ENCODE peak calls at places on chromosome 18, in seven cellular contexts. I, Z, T, X, W, C and V are unnamed samples.

GRCh38 chr18:51867767-51868166 is 472.2 kb upstream of the DCC start:
- DNase-seq in I (no peak), Z (peak), T (peak), X (no peak), W (no peak), C (no peak), V (no peak)

GRCh38 chr18:24014062-24014985 is at the start of gene TTC39C:
- DNase-seq in I (peak), Z (peak), T (peak), X (peak), W (peak), C (peak), V (peak)

GRCh38 chr18:59454909-59455727 is 96.1 kb upstream of the LMAN1 start:
- DNase-seq in I (no peak), Z (no peak), T (no peak), X (peak), W (peak), C (no peak), V (no peak)

GRCh38 chr18:62037012-62037742 is 144.4 kb upstream of the RNF152 start:
- DNase-seq in I (no peak), Z (no peak), T (no peak), X (no peak), W (no peak), C (no peak), V (no peak)

GRCh38 chr18:79849328-79850207 is 51.8 kb downstream of the KCNG2 start:
- DNase-seq in I (no peak), Z (no peak), T (no peak), X (no peak), W (no peak), C (no peak), V (no peak)

GRCh38 chr18:45802814-45803492 is 22.5 kb upstream of the SIGLEC15 start:
- DNase-seq in I (peak), Z (peak), T (peak), X (no peak), W (no peak), C (no peak), V (no peak)

GRCh38 chr18:79402209-79402576 is 6.5 kb downstream of the NFATC1 start:
- DNase-seq in I (no peak), Z (no peak), T (no peak), X (no peak), W (no peak), C (no peak), V (no peak)

GRCh38 chr18:44187090-44187489 is 493.6 kb upstream of the SETBP1 start:
- DNase-seq in I (no peak), Z (no peak), T (no peak), X (no peak), W (no peak), C (no peak), V (no peak)

GRCh38 chr18:39454866-39455265 is 1889.3 kb upstream of the CELF4 start:
- DNase-seq in I (no peak), Z (no peak), T (no peak), X (no peak), W (no peak), C (no peak), V (no peak)

GRCh38 chr18:211582-211981 is 53.2 kb downstream of the USP14 start:
- DNase-seq in I (no peak), Z (no peak), T (no peak), X (no peak), W (no peak), C (no peak), V (no peak)

GRCh38 chr18:2086439-2086838 is 484.9 kb downstream of the METTL4 start:
- DNase-seq in I (no peak), Z (no peak), T (no peak), X (no peak), W (no peak), C (no peak), V (no peak)

GRCh38 chr18:78878335-78878734 is 101.3 kb upstream of the SALL3 start:
- DNase-seq in I (no peak), Z (no peak), T (no peak), X (no peak), W (no peak), C (no peak), V (no peak)

GRCh38 chr18:3624818-3625716 is 175.1 kb downstream of the TGIF1 start:
- DNase-seq in I (peak), Z (peak), T (peak), X (no peak), W (no peak), C (no peak), V (no peak)

GRCh38 chr18:23250893-23251656 is 115.8 kb downstream of the CABLES1 start:
- DNase-seq in I (no peak), Z (no peak), T (peak), X (no peak), W (no peak), C (no peak), V (no peak)

GRCh38 chr18:8947576-8947975 is 154.9 kb upstream of the NDUFV2 start:
- DNase-seq in I (no peak), Z (no peak), T (peak), X (no peak), W (no peak), C (no peak), V (no peak)

GRCh38 chr18:77131652-77132368 is 773 bp downstream of the MBP start:
- DNase-seq in I (no peak), Z (no peak), T (no peak), X (peak), W (no peak), C (peak), V (peak)

GRCh38 chr18:13823707-13824395 is at the start of gene MC5R:
- DNase-seq in I (no peak), Z (peak), T (peak), X (peak), W (peak), C (peak), V (peak)
- TF ChIP-seq CTCF in I (peak), Z (peak), T (peak), X (peak), W (peak), C (no peak), V (peak)

GRCh38 chr18:31687016-31687415 is 2.6 kb upstream of the B4GALT6 start:
- DNase-seq in I (no peak), Z (no peak), T (no peak), X (no peak), W (no peak), C (no peak), V (no peak)

GRCh38 chr18:31686572-31686971 is 2.2 kb upstream of the B4GALT6 start:
- DNase-seq in I (no peak), Z (no peak), T (no peak), X (no peak), W (no peak), C (no peak), V (no peak)

GRCh38 chr18:31685097-31686082 is 1.0 kb upstream of the B4GALT6 start:
- DNase-seq in I (peak), Z (peak), T (peak), X (peak), W (peak), C (peak), V (peak)

GRCh38 chr18:31688601-31689000 is 4.2 kb upstream of the B4GALT6 start:
- DNase-seq in I (no peak), Z (no peak), T (no peak), X (no peak), W (no peak), C (no peak), V (no peak)

DNA sequence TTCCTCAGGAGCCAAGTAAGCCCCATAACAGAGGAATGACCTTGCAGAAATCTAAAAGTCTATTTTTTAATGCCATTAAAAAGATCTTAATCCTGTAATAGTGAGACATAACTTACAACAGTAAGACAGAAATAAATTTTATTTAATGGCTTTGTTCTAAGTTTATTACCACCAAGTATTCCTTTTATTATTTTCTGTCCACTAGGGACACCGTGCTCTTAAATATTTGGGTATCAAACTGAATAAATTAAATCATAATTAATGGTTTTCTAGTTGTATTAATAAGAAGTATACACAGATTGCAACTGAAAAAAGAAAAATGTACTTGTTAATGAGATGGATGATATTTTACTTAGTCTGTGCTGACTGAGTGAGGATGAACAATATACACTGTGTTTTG is 3.1 kb upstream of the B4GALT6 start:
- DNase-seq in I (no peak), Z (no peak), T (no peak), X (no peak), W (no peak), C (no peak), V (no peak)
- TF ChIP-seq CTCF in I (peak), Z (peak), T (no peak), X (no peak), W (no peak), C (no peak), V (peak)

GRCh38 chr18:36761186-36761698 is 67.6 kb downstream of the TPGS2 start:
- DNase-seq in I (no peak), Z (no peak), T (no peak), X (no peak), W (no peak), C (no peak), V (no peak)
- TF ChIP-seq CTCF in I (peak), Z (peak), T (no peak), X (no peak), W (peak), C (no peak), V (no peak)

GRCh38 chr18:6885992-6886823 is 156.7 kb downstream of the ARHGAP28 start:
- DNase-seq in I (no peak), Z (peak), T (peak), X (no peak), W (peak), C (no peak), V (no peak)
- TF ChIP-seq CTCF in I (peak), Z (peak), T (peak), X (peak), W (peak), C (peak), V (peak)

DNA sequence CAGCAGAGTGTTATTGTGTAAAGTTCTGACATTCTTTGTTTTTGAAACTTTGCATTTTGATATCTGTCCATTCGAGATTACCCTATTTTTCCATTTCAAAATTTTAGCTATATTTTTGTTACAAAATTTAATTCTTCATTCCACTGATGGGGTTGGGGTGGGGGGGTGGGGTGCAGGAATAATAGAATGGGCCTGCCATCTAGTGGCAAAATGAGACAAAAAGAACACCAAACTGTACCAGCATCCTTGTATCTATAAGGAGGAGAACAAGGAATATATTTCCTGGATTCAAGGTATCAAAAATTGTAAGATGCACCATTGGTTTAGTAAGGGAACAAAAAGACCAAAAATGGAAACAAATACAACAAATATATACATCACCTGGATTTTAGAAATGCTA is 27.9 kb upstream of the TTR start:
- DNase-seq in I (no peak), Z (no peak), T (no peak), X (no peak), W (no peak), C (no peak), V (no peak)
- TF ChIP-seq CTCF in I (peak), Z (no peak), T (peak), X (peak), W (no peak), C (no peak), V (no peak)

GRCh38 chr18:57131782-57132181 is 15.1 kb upstream of the BOD1L2 start:
- DNase-seq in I (no peak), Z (no peak), T (no peak), X (no peak), W (no peak), C (no peak), V (no peak)

GRCh38 chr18:57134564-57135211 is 12.2 kb upstream of the BOD1L2 start:
- DNase-seq in I (no peak), Z (no peak), T (no peak), X (no peak), W (no peak), C (no peak), V (no peak)

GRCh38 chr18:57137847-57138246 is 9.0 kb upstream of the BOD1L2 start:
- DNase-seq in I (no peak), Z (no peak), T (no peak), X (no peak), W (no peak), C (no peak), V (no peak)

GRCh38 chr18:57141208-57142129 is 5.4 kb upstream of the BOD1L2 start:
- DNase-seq in I (no peak), Z (no peak), T (no peak), X (no peak), W (peak), C (no peak), V (no peak)

DNA sequence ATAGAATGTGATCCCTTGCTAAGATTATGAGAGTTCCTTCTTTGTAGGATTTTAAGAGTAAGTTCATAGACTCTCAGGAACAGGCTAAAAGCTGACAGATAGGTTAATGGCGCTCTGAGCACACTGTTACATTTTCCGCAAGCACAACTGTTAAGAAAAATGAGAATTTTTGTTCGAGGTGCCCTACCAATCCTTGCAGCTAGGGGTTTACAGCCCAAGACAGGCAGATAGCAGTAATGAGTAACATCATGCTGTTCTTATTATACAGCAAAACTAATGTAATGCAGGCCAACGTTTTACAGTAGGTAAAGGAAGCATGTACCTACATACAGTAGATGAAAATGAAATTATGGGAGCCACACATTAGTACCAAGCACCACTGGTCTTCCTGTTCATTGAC is 11.2 kb upstream of the BOD1L2 start:
- DNase-seq in I (no peak), Z (no peak), T (no peak), X (no peak), W (no peak), C (no peak), V (no peak)
- TF ChIP-seq CTCF in I (peak), Z (peak), T (no peak), X (no peak), W (peak), C (no peak), V (no peak)

DNA sequence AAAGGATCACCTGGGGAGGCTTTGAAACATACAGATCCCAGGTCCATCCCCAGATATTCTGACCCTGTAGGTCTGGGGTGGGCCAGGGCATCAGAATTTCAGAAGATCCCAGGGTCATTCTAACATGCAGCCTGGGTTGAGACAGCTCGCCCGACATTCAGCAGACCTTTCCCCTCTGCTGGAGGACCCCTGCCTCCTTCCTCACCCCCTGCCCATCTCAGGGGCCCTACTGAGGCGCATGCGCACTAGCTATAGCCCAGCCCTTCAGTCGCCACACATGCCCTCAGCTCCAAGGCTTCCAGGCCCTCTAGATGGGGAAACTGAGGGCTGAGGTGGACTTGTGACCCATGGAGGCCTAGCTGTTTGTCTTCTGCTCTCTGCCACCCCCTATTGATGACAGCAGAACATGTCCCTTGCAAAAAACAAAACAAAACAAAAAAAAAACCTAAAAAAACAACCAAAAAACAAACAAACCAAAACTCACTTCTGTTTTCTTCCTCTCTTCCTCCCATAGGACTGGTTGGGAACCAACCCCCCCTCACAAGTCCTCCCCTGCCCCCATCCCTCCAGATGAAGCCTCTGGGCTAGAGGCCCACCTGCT is 91.3 kb downstream of the ZBTB7C start:
- DNase-seq in I (no peak), Z (no peak), T (no peak), X (no peak), W (no peak), C (no peak), V (no peak)
- TF ChIP-seq CTCF in I (peak), Z (peak), T (no peak), X (peak), W (peak), C (no peak), V (no peak)

DNA sequence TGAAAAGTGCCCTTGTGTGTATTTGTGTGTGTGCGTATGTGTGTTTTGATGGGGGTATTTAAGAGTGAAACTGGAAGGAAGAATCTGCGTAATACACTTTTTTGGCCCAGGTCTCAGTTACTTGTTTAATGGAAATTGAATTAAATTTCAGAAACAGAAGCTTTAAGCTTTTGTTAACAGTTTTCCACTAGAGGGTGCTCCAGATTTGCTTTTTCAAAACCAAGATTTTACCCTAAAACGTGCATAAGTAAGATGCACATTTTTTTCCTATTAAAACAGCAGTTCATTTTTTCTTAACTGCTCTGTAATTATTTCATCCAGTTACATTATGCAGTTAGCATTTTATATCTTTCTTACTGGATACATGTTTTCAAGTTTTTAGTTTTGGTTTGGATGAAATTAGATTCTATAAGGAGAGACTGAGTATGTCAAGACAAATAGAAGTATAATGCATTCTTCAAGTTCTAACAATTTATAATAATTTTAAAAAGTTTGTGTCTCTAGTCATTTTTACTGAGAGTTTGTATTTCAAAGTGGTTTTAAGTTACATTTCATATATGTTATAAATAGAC is 97.2 kb downstream of the PIK3C3 start:
- DNase-seq in I (no peak), Z (no peak), T (peak), X (no peak), W (no peak), C (no peak), V (no peak)
- TF ChIP-seq CTCF in I (peak), Z (peak), T (peak), X (peak), W (peak), C (no peak), V (peak)